ENCODE peak calls at places on chromosomes 6 and 20, in six cellular contexts. One of them, this sample, is unnamed.

GRCh38 chr6:89120371-89120770 is 2.5 kb upstream of the SRSF12 start:
- DNase-seq in stomach: no peak
- DNase-seq in A549: no peak
- DNase-seq in stromal cell of bone marrow: no peak
- DNase-seq in HEK293T: no peak
- DNase-seq in stimulated activated CD4-positive, alpha-beta T cell treated with anti-CD3 and anti-CD28 coated beads, TNF-alpha, amount 100 ng/mL, for 1 hour: no peak
- DNase-seq in this sample: no peak

GRCh38 chr6:43496370-43497128 is 13.6 kb downstream of the LRRC73 start:
- DNase-seq in A549: peak
- DNase-seq in stomach: no peak
- DNase-seq in stromal cell of bone marrow: no peak
- DNase-seq in HEK293T: peak
- DNase-seq in stimulated activated CD4-positive, alpha-beta T cell treated with anti-CD3 and anti-CD28 coated beads, TNF-alpha, amount 100 ng/mL, for 1 hour: no peak
- DNase-seq in this sample: no peak

GRCh38 chr20:8018928-8019177 is 708 bp downstream of the TMX4 start:
- DNase-seq in HEK293T: no peak
- DNase-seq in stimulated activated CD4-positive, alpha-beta T cell treated with anti-CD3 and anti-CD28 coated beads, TNF-alpha, amount 100 ng/mL, for 1 hour: no peak
- DNase-seq in A549: peak
- DNase-seq in stromal cell of bone marrow: no peak
- DNase-seq in stomach: no peak
- DNase-seq in this sample: no peak

GRCh38 chr6:28212510-28213212 is 12.4 kb upstream of the ZSCAN9 start:
- DNase-seq in A549: peak
- DNase-seq in stimulated activated CD4-positive, alpha-beta T cell treated with anti-CD3 and anti-CD28 coated beads, TNF-alpha, amount 100 ng/mL, for 1 hour: no peak
- DNase-seq in stomach: no peak
- DNase-seq in stromal cell of bone marrow: peak
- DNase-seq in HEK293T: peak
- DNase-seq in this sample: no peak

GRCh38 chr6:109002100-109002697 is 92.4 kb downstream of the SESN1 start:
- DNase-seq in stomach: no peak
- DNase-seq in A549: no peak
- DNase-seq in HEK293T: no peak
- DNase-seq in stromal cell of bone marrow: peak
- DNase-seq in stimulated activated CD4-positive, alpha-beta T cell treated with anti-CD3 and anti-CD28 coated beads, TNF-alpha, amount 100 ng/mL, for 1 hour: no peak
- DNase-seq in this sample: no peak

GRCh38 chr20:64160118-64160517 is 4.1 kb upstream of the MYT1 start:
- DNase-seq in stomach: no peak
- DNase-seq in A549: no peak
- DNase-seq in HEK293T: no peak
- DNase-seq in stimulated activated CD4-positive, alpha-beta T cell treated with anti-CD3 and anti-CD28 coated beads, TNF-alpha, amount 100 ng/mL, for 1 hour: no peak
- DNase-seq in stromal cell of bone marrow: no peak
- DNase-seq in this sample: no peak

GRCh38 chr6:151609146-151609962 is 115.5 kb downstream of the CCDC170 start:
- DNase-seq in HEK293T: no peak
- DNase-seq in stomach: no peak
- DNase-seq in stromal cell of bone marrow: peak
- DNase-seq in A549: no peak
- DNase-seq in stimulated activated CD4-positive, alpha-beta T cell treated with anti-CD3 and anti-CD28 coated beads, TNF-alpha, amount 100 ng/mL, for 1 hour: no peak
- DNase-seq in this sample: no peak

GRCh38 chr6:4319992-4320683 is 184.8 kb upstream of the ECI2 start:
- DNase-seq in stromal cell of bone marrow: peak
- DNase-seq in stimulated activated CD4-positive, alpha-beta T cell treated with anti-CD3 and anti-CD28 coated beads, TNF-alpha, amount 100 ng/mL, for 1 hour: no peak
- DNase-seq in A549: no peak
- DNase-seq in HEK293T: no peak
- DNase-seq in stomach: no peak
- DNase-seq in this sample: no peak

GRCh38 chr6:90758741-90759140 is 171.9 kb upstream of the MAP3K7 start:
- DNase-seq in stimulated activated CD4-positive, alpha-beta T cell treated with anti-CD3 and anti-CD28 coated beads, TNF-alpha, amount 100 ng/mL, for 1 hour: no peak
- DNase-seq in HEK293T: no peak
- DNase-seq in stomach: no peak
- DNase-seq in A549: no peak
- DNase-seq in stromal cell of bone marrow: no peak
- DNase-seq in this sample: no peak

GRCh38 chr6:16420715-16421461 is 182.5 kb downstream of the GMPR start:
- DNase-seq in stimulated activated CD4-positive, alpha-beta T cell treated with anti-CD3 and anti-CD28 coated beads, TNF-alpha, amount 100 ng/mL, for 1 hour: no peak
- DNase-seq in A549: no peak
- DNase-seq in HEK293T: no peak
- DNase-seq in stomach: no peak
- DNase-seq in stromal cell of bone marrow: peak
- DNase-seq in this sample: no peak